ENCODE peak calls at places on chromosomes 3 and 15, in five cellular contexts. L, J, Z, Y and D are unnamed samples.

GRCh38 chr15:77710171-77710570 is 77.5 kb upstream of the LINGO1 start:
- DNase-seq in L (no peak), J (no peak), Z (no peak), Y (no peak), D (no peak)

GRCh38 chr3:124178531-124178930 is 186.6 kb upstream of the ROPN1 start:
- DNase-seq in L (no peak), J (no peak), Z (no peak), Y (no peak), D (no peak)

GRCh38 chr3:81419196-81419595 is 342.2 kb downstream of the GBE1 start:
- DNase-seq in L (no peak), J (peak; percentile 45), Z (no peak), Y (peak; percentile 48), D (peak; percentile 39)

GRCh38 chr15:36658321-36658720 is 78.9 kb downstream of the CDIN1 start:
- DNase-seq in L (no peak), J (no peak), Z (no peak), Y (no peak), D (no peak)

GRCh38 chr3:150784747-150785125 is 21.8 kb upstream of the SIAH2 start:
- DNase-seq in L (no peak), J (no peak), Z (no peak), Y (no peak), D (no peak)

GRCh38 chr3:129120254-129121004 is 1.2 kb downstream of the RAB43 start:
- DNase-seq in L (peak; percentile 89), J (peak; percentile 99), Z (peak; percentile 91), Y (peak; percentile 92), D (peak; percentile 86)

GRCh38 chr3:16332904-16333426 is 68.0 kb downstream of the OXNAD1 start:
- DNase-seq in L (no peak), J (no peak), Z (no peak), Y (peak; percentile 81), D (peak; percentile 59)

GRCh38 chr15:65583701-65584100 is 27.2 kb downstream of the INTS14 start:
- DNase-seq in L (no peak), J (peak; percentile 83), Z (no peak), Y (peak; percentile 86), D (peak; percentile 61)

GRCh38 chr3:19934098-19934566 is at the start of gene EFHB:
- DNase-seq in L (no peak), J (no peak), Z (no peak), Y (peak; percentile 50), D (peak; percentile 27)

GRCh38 chr3:187673012-187673411 is 2.8 kb upstream of the SST start:
- DNase-seq in L (no peak), J (no peak), Z (no peak), Y (peak; percentile 21), D (no peak)

GRCh38 chr3:48478631-48479555 is 25.1 kb downstream of the SHISA5 start:
- DNase-seq in L (no peak), J (peak; percentile 89), Z (no peak), Y (no peak), D (no peak)

GRCh38 chr15:60480149-60480548 is 1.2 kb upstream of the ICE2 start:
- DNase-seq in L (no peak), J (peak; percentile 32), Z (no peak), Y (no peak), D (no peak)

GRCh38 chr15:41124058-41124457 is 8.0 kb upstream of the INO80 start:
- DNase-seq in L (no peak), J (no peak), Z (no peak), Y (no peak), D (no peak)

GRCh38 chr15:31474059-31474868 is 147.6 kb downstream of the KLF13 start:
- DNase-seq in L (no peak), J (no peak), Z (no peak), Y (no peak), D (no peak)

GRCh38 chr3:123334056-123334455 is 114.8 kb downstream of the ADCY5 start:
- DNase-seq in L (peak; percentile 42), J (no peak), Z (no peak), Y (no peak), D (no peak)

GRCh38 chr15:52492132-52492531 is 36.5 kb downstream of the MYO5A start:
- DNase-seq in L (no peak), J (no peak), Z (no peak), Y (no peak), D (no peak)

GRCh38 chr3:166489826-166490225 is 652.6 kb upstream of the BCHE start:
- DNase-seq in L (no peak), J (no peak), Z (no peak), Y (no peak), D (no peak)

GRCh38 chr3:128727996-128728395 is 2.0 kb downstream of the RAB7A start:
- DNase-seq in L (no peak), J (no peak), Z (no peak), Y (no peak), D (no peak)

GRCh38 chr3:126908752-126909275 is 74.1 kb upstream of the PLXNA1 start:
- DNase-seq in L (no peak), J (peak; percentile 65), Z (no peak), Y (peak; percentile 59), D (no peak)

GRCh38 chr3:189555558-189555881 is 75.7 kb upstream of the TP63 start:
- DNase-seq in L (peak; percentile 34), J (no peak), Z (no peak), Y (no peak), D (no peak)

GRCh38 chr3:101940521-101940992 is 91.2 kb downstream of the NFKBIZ start:
- DNase-seq in L (peak; percentile 51), J (no peak), Z (peak; percentile 53), Y (peak; percentile 98), D (peak; percentile 98)

GRCh38 chr3:58998476-58999117 is 51.2 kb downstream of the CFAP20DC start:
- DNase-seq in L (no peak), J (no peak), Z (no peak), Y (peak; percentile 92), D (peak; percentile 86)

GRCh38 chr15:85485956-85486567 is 105.7 kb downstream of the AKAP13 start:
- DNase-seq in L (no peak), J (peak; percentile 77), Z (peak; percentile 43), Y (peak; percentile 90), D (peak; percentile 73)

GRCh38 chr15:78302579-78302978 is 3.2 kb upstream of the SKIC8 start:
- DNase-seq in L (no peak), J (no peak), Z (no peak), Y (peak; percentile 89), D (peak; percentile 86)

GRCh38 chr3:55282994-55283393 is 204.1 kb downstream of the WNT5A start:
- DNase-seq in L (no peak), J (no peak), Z (no peak), Y (no peak), D (no peak)

GRCh38 chr3:45631486-45631885 is 36.9 kb downstream of the LIMD1 start:
- DNase-seq in L (no peak), J (peak; percentile 36), Z (no peak), Y (no peak), D (no peak)

GRCh38 chr15:87633471-87633870 is 623.1 kb downstream of the NTRK3 start:
- DNase-seq in L (no peak), J (no peak), Z (no peak), Y (no peak), D (no peak)

GRCh38 chr3:185756477-185756876 is 68.4 kb downstream of the IGF2BP2 start:
- DNase-seq in L (no peak), J (no peak), Z (no peak), Y (no peak), D (no peak)

GRCh38 chr3:67388738-67389137 is 265.7 kb downstream of the SUCLG2 start:
- DNase-seq in L (no peak), J (no peak), Z (no peak), Y (no peak), D (no peak)
- H3K4me3 ChIP-seq in L (no peak overlapping the region), J (no peak overlapping the region), Z (no peak overlapping the region), Y (no peak overlapping the region), D (no peak overlapping the region)

GRCh38 chr3:111714305-111714704 is 119.2 kb upstream of the ZBED2 start:
- DNase-seq in L (no peak), J (no peak), Z (no peak), Y (peak; percentile 40), D (peak; percentile 48)
- TF ChIP-seq CTCF in L (no peak), J (no peak), Z (no peak), Y (no peak), D (peak; percentile 3)

DNA sequence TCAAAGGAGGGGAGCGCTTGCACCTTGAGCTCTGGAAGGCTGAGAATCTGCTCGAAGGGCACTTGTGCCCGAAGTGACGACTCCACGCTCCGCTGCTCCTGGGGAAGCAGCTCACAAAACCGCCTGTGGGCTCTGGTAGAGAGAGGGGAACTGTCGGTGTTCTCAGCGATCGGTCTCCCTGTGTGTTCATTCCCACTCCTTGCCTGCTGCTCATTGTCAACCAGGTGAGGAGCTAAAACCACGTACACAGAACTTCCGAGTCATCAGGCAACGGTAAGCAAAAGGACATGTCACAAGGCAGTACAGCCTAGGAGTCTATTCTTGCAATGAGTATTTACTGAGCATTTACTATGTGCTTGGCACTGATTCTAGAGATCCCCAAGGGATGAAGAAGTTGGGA is 1.5 kb downstream of the CIB1 start:
- DNase-seq in L (no peak), J (no peak), Z (no peak), Y (no peak), D (no peak)
- H3K4me3 ChIP-seq in L (no peak overlapping the region), J (peak overlapping the region; percentile 93), Z (peak overlapping the region; percentile 97), Y (no peak overlapping the region), D (no peak overlapping the region)

GRCh38 chr3:62636235-62636826 is 238.9 kb downstream of the CADPS start:
- DNase-seq in L (no peak), J (no peak), Z (no peak), Y (no peak), D (no peak)

GRCh38 chr3:62638316-62638715 is 236.9 kb downstream of the CADPS start:
- DNase-seq in L (no peak), J (no peak), Z (no peak), Y (no peak), D (no peak)

GRCh38 chr3:62631471-62631870 is 243.7 kb downstream of the CADPS start:
- DNase-seq in L (no peak), J (no peak), Z (no peak), Y (no peak), D (no peak)

GRCh38 chr3:62630664-62631063 is 244.6 kb downstream of the CADPS start:
- DNase-seq in L (no peak), J (peak; percentile 72), Z (no peak), Y (no peak), D (no peak)

GRCh38 chr3:62632510-62633294 is 242.5 kb downstream of the CADPS start:
- DNase-seq in L (no peak), J (peak; percentile 60), Z (no peak), Y (no peak), D (no peak)
- TF ChIP-seq CTCF in L (no peak), J (no peak), Z (no peak), Y (peak; percentile 30), D (no peak)

GRCh38 chr3:156594229-156594683 is 39.3 kb upstream of the SSR3 start:
- DNase-seq in L (no peak), J (no peak), Z (no peak), Y (no peak), D (no peak)
- H3K4me3 ChIP-seq in L (peak overlapping the region; percentile 52), J (no peak overlapping the region), Z (no peak overlapping the region), Y (no peak overlapping the region), D (no peak overlapping the region)

GRCh38 chr3:3353153-3353552 is 173.7 kb upstream of the CRBN start:
- DNase-seq in L (no peak), J (peak; percentile 20), Z (no peak), Y (no peak), D (no peak)
- TF ChIP-seq CTCF in L (no peak), J (no peak), Z (no peak), Y (no peak), D (no peak)